ENCODE peak calls at places on chromosome 22, in seven cellular contexts. E, I, L, Z, N, R and Y are unnamed samples.

GRCh38 chr22:42613869-42614268 is 814 bp downstream of the POLDIP3 start:
- DNase-seq in I (no peak), Z (no peak), R (no peak), L (peak; percentile 13), N (no peak), E (no peak), Y (peak; percentile 72)

GRCh38 chr22:42683599-42684283 is 34.5 kb upstream of the CYB5R3 start:
- DNase-seq in L (no peak), N (peak; percentile 53), Z (no peak), R (no peak), E (no peak), I (no peak), Y (peak; percentile 70)

GRCh38 chr22:37931893-37932389 is 21.5 kb downstream of the C22orf23 start:
- DNase-seq in Z (no peak), L (no peak), N (no peak), R (no peak), I (no peak), E (no peak), Y (no peak)

GRCh38 chr22:19719055-19719482 is 4.3 kb upstream of the GP1BB start:
- DNase-seq in I (no peak), L (no peak), N (no peak), R (no peak), E (no peak), Z (no peak), Y (no peak)

GRCh38 chr22:17587631-17588030 is 24.3 kb downstream of the SLC25A18 start:
- DNase-seq in I (no peak), N (no peak), R (no peak), E (no peak), L (no peak), Z (no peak), Y (no peak)

GRCh38 chr22:30864441-30865420 is 103.8 kb downstream of the MORC2 start:
- DNase-seq in N (peak; percentile 3), R (no peak), I (no peak), Z (no peak), E (no peak), L (no peak), Y (no peak)

GRCh38 chr22:21725956-21726649 is 9.5 kb downstream of the YPEL1 start:
- DNase-seq in Z (peak; percentile 77), I (no peak), E (no peak), L (no peak), R (no peak), N (no peak), Y (no peak)

GRCh38 chr22:18048441-18048898 is 24.1 kb upstream of the MICAL3 start:
- DNase-seq in E (no peak), R (peak; percentile 20), Z (no peak), I (no peak), N (no peak), L (no peak), Y (peak; percentile 67)

GRCh38 chr22:42270178-42270511 is 308 bp downstream of the TCF20 start:
- DNase-seq in N (no peak), I (peak; percentile 2), E (no peak), R (no peak), Z (peak; percentile 70), L (peak; percentile 32), Y (no peak)

GRCh38 chr22:21448627-21449416 is 18.4 kb upstream of the TMEM191C start:
- DNase-seq in R (peak; percentile 1), N (no peak), Z (no peak), E (no peak), I (no peak), L (no peak), Y (no peak)

GRCh38 chr22:34105461-34106062 is 185.3 kb upstream of the LARGE1 start:
- DNase-seq in Z (peak; percentile 88), E (peak; percentile 16), L (peak; percentile 9), R (peak; percentile 79), I (no peak), N (peak; percentile 69), Y (peak; percentile 22)

GRCh38 chr22:26937213-26937612 is 279.8 kb downstream of the MIAT start:
- DNase-seq in Z (no peak), L (no peak), I (no peak), R (no peak), N (no peak), E (no peak), Y (no peak)

GRCh38 chr22:29116397-29117123 is 43.7 kb downstream of the KREMEN1 start:
- DNase-seq in R (no peak), L (no peak), Z (no peak), I (no peak), N (no peak), E (no peak), Y (no peak)

GRCh38 chr22:39148727-39149535 is 3.5 kb downstream of the CBX7 start:
- DNase-seq in N (peak; percentile 22), I (no peak), E (peak; percentile 82), Z (peak; percentile 83), L (no peak), R (peak; percentile 56), Y (no peak)

GRCh38 chr22:41223535-41223934 is 17.2 kb downstream of the CHADL start:
- DNase-seq in E (no peak), Z (no peak), I (no peak), N (no peak), L (no peak), R (no peak), Y (no peak)

GRCh38 chr22:41308054-41308453 is 6.7 kb downstream of the ZC3H7B start:
- DNase-seq in L (no peak), N (no peak), R (no peak), Z (peak; percentile 45), I (no peak), E (no peak), Y (peak; percentile 89)

GRCh38 chr22:45008853-45009751 is 703 bp downstream of the PHF21B start:
- DNase-seq in L (no peak), E (no peak), R (peak; percentile 59), I (no peak), Z (peak; percentile 39), N (peak; percentile 32), Y (peak; percentile 32)

GRCh38 chr22:45007247-45007945 is 2.4 kb downstream of the PHF21B start:
- DNase-seq in Z (peak; percentile 87), E (no peak), I (no peak), R (peak; percentile 96), N (peak; percentile 87), L (no peak), Y (peak; percentile 43)

GRCh38 chr22:45007946-45008852 is 1.6 kb downstream of the PHF21B start:
- DNase-seq in Z (peak; percentile 82), R (peak; percentile 89), L (no peak), N (peak; percentile 25), E (no peak), I (no peak), Y (peak; percentile 18)

GRCh38 chr22:45006101-45006872 is 3.5 kb downstream of the PHF21B start:
- DNase-seq in E (no peak), L (no peak), N (peak; percentile 37), I (no peak), Z (peak; percentile 28), R (no peak), Y (peak; percentile 6)

DNA sequence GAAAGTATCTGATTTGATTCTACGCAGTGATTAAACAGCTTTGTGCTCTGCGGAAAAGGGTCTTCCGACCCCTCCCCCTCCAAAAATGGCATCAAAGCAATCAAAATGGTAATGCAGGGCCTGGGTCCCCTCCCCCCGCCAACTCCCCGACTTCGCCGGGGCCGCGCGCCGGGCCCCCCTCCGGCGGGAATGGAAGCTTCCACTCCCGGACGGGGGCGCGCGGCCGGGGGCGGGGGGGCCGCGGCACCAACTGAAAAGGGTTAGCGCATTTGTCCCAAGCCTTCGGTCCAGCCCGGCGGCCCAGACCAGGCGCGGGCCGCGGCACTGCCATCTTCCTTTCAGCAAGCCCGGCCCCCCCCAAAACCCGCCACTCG is 2.9 kb downstream of the PHF21B start:
- DNase-seq in Z (peak; percentile 88), R (peak; percentile 84), E (no peak), I (no peak), L (no peak), N (peak; percentile 69), Y (no peak)
- TF ChIP-seq EZH2 in Z (no peak), R (no peak), E (no peak), I (no peak), L (peak; percentile 90), N (no peak), Y (peak; percentile 77)

GRCh38 chr22:36660510-36660840 is 43.1 kb downstream of the CACNG2 start:
- DNase-seq in L (no peak), I (no peak), N (no peak), Z (no peak), E (no peak), R (no peak), Y (no peak)
- H3K4me2 ChIP-seq in L (peak overlapping the region; percentile 88), I (peak overlapping the region; percentile 95), N (no peak overlapping the region), Z (no peak overlapping the region), E (no peak overlapping the region), R (no peak overlapping the region), Y (peak overlapping the region; percentile 66)

DNA sequence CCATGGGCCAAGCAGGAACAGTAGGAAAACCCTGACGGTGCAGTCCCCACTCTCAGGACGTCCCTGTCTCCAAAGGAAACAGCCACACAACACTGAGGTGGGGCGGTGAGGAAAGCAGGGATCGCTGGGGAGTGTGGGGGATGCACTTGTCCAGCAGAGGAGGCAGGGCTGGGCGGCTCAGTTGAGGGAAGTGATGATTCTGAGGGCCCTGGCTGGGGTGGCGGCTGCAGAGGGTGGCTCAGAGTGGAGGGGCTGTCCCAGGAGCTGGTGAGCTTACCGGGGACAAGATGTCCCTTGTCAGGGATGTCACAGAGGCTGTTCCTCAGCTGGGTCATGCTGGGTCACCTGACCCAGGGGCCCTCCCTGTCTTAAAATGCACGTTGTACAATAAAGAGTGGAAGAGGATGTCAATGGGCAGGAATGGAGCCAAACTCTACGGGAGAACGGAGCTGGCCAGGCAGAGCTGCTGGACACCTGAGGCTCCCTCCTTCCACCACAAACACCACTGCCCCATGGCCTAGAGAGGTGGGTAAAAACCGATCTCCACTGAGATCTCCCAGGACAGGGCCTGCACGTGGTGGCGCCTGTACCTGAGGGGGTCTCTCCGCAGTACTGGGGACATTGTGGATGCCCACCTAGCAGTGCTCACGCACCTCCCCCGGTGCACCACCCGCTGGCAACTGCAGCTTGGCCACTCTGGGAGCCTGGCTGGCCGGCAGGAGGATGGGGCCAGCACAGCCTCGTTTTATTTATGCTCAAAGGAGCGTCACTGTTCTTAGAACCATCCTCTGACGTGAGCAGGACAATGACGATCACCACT is 9.7 kb upstream of the EFCAB6 start:
- DNase-seq in R (no peak), I (no peak), N (peak; percentile 2), E (no peak), Z (no peak), L (no peak), Y (no peak)
- TF ChIP-seq EZH2phosphoT487 in R (no peak), I (no peak), N (no peak), E (no peak), Z (no peak), L (no peak), Y (no peak)

DNA sequence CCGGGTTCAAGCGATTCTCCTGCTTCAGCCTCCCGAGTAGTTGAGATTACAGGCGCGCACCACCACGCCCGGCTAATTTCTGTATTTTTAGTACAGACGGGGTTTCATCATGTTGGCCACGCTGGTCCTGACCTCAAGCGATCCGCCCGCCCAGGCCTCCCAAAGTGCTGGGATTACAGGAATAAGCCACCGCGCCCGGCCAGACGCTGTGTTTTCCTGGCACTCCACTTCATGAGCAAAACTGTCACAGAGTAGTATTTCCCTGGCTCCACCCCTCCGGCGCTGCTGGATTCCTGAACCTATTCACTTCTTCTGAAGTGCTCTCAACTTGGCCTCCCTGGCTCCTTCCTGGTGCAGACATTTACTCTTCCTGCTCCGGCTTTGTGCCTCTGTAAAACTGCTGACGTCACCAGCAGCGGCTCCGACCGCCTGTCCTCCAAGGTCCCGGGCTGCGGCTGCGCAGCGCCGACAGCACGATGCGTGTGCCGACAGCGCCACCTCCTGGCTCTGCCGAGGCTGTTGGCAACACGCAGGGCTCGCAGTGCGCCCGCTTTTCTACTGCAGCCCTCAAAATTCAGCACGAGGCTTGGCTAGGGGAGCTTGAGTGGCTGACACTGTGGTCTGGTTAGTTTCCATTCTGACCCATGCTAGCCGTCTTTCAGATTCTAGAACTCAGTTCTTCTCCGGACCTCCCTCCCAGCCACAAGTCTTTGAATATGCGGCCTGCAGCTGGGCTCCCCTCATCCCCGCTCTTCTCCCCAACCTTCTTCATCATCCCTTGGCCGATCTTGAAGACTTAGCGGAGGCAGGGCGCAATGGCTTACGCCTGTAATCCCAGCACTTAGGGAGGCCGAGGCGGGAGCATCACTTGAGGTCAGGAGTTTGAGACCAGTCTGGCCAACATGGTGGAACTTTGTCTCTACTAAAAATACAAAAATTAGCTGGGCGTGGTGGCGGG is 36.6 kb downstream of the APOL3 start:
- DNase-seq in L (peak; percentile 92), E (peak; percentile 94), N (peak; percentile 99), I (peak; percentile 83), R (peak; percentile 98), Z (peak; percentile 96), Y (peak; percentile 99)
- TF ChIP-seq EZH2 in L (no peak), E (no peak), N (no peak), I (no peak), R (no peak), Z (no peak), Y (no peak)